ENCODE peak calls at places on chromosomes 6 and 20, in five cellular contexts. T is thyroid gland, J is natural killer cell, L is colonic mucosa, K is pancreas. Y is an unnamed sample.

GRCh38 chr6:128932061-128932460 is 49.1 kb downstream of the LAMA2 start:
- DNase-seq in J (no peak), L (no peak), K (no peak), T (no peak), Y (no peak)

GRCh38 chr6:87391334-87391733 is 16.4 kb upstream of the CFAP206 start:
- DNase-seq in J (no peak), K (no peak), L (no peak), T (no peak), Y (peak)

GRCh38 chr6:16749516-16750485 is 11.5 kb downstream of the ATXN1 start:
- DNase-seq in K (no peak), T (no peak), J (no peak), L (no peak), Y (no peak)

GRCh38 chr6:85394853-85395538 is 54.9 kb upstream of the NT5E start:
- DNase-seq in J (no peak), T (peak), L (no peak), K (no peak), Y (no peak)

GRCh38 chr6:137867685-137868509 is 838 bp downstream of the TNFAIP3 start:
- DNase-seq in J (no peak), K (peak), L (peak), T (peak), Y (no peak)

GRCh38 chr6:166433096-166433495 is 50.4 kb upstream of the MPC1 start:
- DNase-seq in T (no peak), J (no peak), L (no peak), K (no peak), Y (no peak)

GRCh38 chr20:32325706-32326506 is 32.2 kb upstream of the ASXL1 start:
- DNase-seq in J (no peak), K (no peak), L (peak), T (no peak), Y (peak)

GRCh38 chr6:158688860-158689259 is 39.0 kb downstream of the SYTL3 start:
- DNase-seq in J (no peak), L (no peak), T (no peak), K (no peak), Y (no peak)

GRCh38 chr20:11332376-11332775 is 585.3 kb upstream of the BTBD3 start:
- DNase-seq in K (no peak), T (no peak), J (no peak), L (no peak), Y (no peak)

GRCh38 chr6:118744261-118744941 is 93.0 kb upstream of the CEP85L start:
- DNase-seq in J (no peak), K (no peak), L (no peak), T (no peak), Y (no peak)

GRCh38 chr6:42720739-42721138 is 1.7 kb downstream of the PRPH2 start:
- DNase-seq in L (no peak), K (peak), J (no peak), T (no peak), Y (no peak)

GRCh38 chr20:63162206-63162770 is 53.6 kb downstream of the YTHDF1 start:
- DNase-seq in J (no peak), L (no peak), T (no peak), K (peak), Y (no peak)

GRCh38 chr20:38601216-38602184 is at the start of gene ARHGAP40:
- DNase-seq in L (no peak), J (no peak), T (no peak), K (peak), Y (peak)

GRCh38 chr6:110688661-110689268 is 126.5 kb downstream of the CDK19 start:
- DNase-seq in K (no peak), L (peak), T (peak), J (no peak), Y (peak)

GRCh38 chr6:74588094-74588493 is 617.8 kb downstream of the COL12A1 start:
- DNase-seq in T (no peak), K (no peak), L (no peak), J (no peak), Y (no peak)

GRCh38 chr6:170208651-170209353 is 82.1 kb downstream of the DLL1 start:
- DNase-seq in K (peak), T (no peak), J (peak), L (peak), Y (no peak)

GRCh38 chr6:163634514-163635171 is 220.1 kb downstream of the QKI start:
- DNase-seq in J (no peak), K (no peak), T (no peak), L (no peak), Y (no peak)

GRCh38 chr20:5357942-5358341 is 41.2 kb upstream of the PROKR2 start:
- DNase-seq in J (no peak), L (no peak), K (no peak), T (no peak), Y (no peak)

GRCh38 chr20:57221916-57222630 is 44.4 kb downstream of the BMP7 start:
- DNase-seq in T (peak), K (no peak), J (no peak), L (no peak), Y (no peak)

GRCh38 chr20:57323034-57323433 is 6.6 kb upstream of the SPO11 start:
- DNase-seq in J (no peak), L (peak), T (peak), K (no peak), Y (peak)

GRCh38 chr6:71012871-71013456 is 56.1 kb upstream of the B3GAT2 start:
- DNase-seq in L (no peak), J (no peak), T (no peak), K (no peak), Y (peak)

GRCh38 chr20:19543114-19543513 is 214.9 kb upstream of the RIN2 start:
- DNase-seq in K (no peak), L (no peak), J (no peak), T (no peak), Y (no peak)

GRCh38 chr6:43037197-43037596 is 15.8 kb downstream of the RRP36 start:
- DNase-seq in J (no peak), K (peak), T (no peak), L (no peak), Y (no peak)

GRCh38 chr6:50654155-50654554 is 59.2 kb upstream of the TFAP2D start:
- DNase-seq in K (no peak), L (no peak), T (no peak), J (no peak), Y (no peak)

GRCh38 chr6:166556336-166556735 is 30.1 kb downstream of the RAMACL start:
- DNase-seq in T (no peak), L (no peak), J (no peak), K (no peak), Y (no peak)

GRCh38 chr6:37053683-37054082 is 48.2 kb downstream of the FGD2 start:
- DNase-seq in J (no peak), T (no peak), L (no peak), K (no peak), Y (no peak)

GRCh38 chr6:170080828-170081368 is 210.0 kb downstream of the DLL1 start:
- DNase-seq in T (no peak), J (peak), L (no peak), K (no peak), Y (no peak)

GRCh38 chr6:14571001-14571400 is 453.4 kb downstream of the CD83 start:
- DNase-seq in J (no peak), L (no peak), K (no peak), T (no peak), Y (no peak)

GRCh38 chr6:133550026-133550425 is 308.9 kb downstream of the EYA4 start:
- DNase-seq in L (no peak), T (no peak), K (no peak), J (no peak), Y (no peak)

GRCh38 chr6:35280903-35281302 is 16.7 kb upstream of the DEF6 start:
- DNase-seq in L (no peak), T (peak), K (no peak), J (no peak), Y (no peak)

GRCh38 chr6:52389626-52390360 is 27.8 kb downstream of the PAQR8 start:
- DNase-seq in L (peak), T (peak), J (no peak), K (peak), Y (peak)
- TF ChIP-seq CTCF in L (no peak), T (no peak), J (peak), K (peak), Y (no peak)

DNA sequence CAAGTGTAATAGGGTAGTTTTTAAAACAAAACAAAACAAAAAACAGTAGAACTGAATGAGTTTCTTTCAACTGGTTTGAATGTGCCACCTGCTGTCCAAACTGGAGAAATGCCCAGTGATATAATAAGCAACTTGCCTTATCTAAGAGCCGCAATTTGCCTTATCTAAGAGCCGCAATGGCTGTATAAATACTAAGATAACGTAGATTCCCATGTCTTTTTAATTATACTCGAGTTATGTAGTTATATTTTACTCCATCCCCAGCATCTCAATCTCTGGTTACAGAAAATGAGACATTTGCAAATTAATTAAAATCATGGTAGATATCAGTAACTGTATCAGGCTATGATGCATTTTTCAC is 67.2 kb downstream of the RPP40 start:
- DNase-seq in T (no peak), L (no peak), J (no peak), K (no peak), Y (no peak)
- TF ChIP-seq CTCF in T (no peak), L (peak), J (peak), K (peak), Y (peak)

GRCh38 chr6:161915456-161915964 is 641.6 kb upstream of the AGPAT4 start:
- DNase-seq in T (no peak), J (no peak), K (no peak), L (no peak), Y (no peak)

GRCh38 chr6:161918608-161919205 is 644.8 kb upstream of the AGPAT4 start:
- DNase-seq in L (no peak), T (no peak), K (no peak), J (no peak), Y (no peak)

GRCh38 chr6:161918154-161918553 is 644.3 kb upstream of the AGPAT4 start:
- DNase-seq in K (no peak), L (no peak), J (no peak), T (no peak), Y (no peak)

GRCh38 chr6:161919711-161920110 is 645.9 kb upstream of the AGPAT4 start:
- DNase-seq in L (no peak), J (no peak), T (no peak), K (no peak), Y (no peak)

GRCh38 chr6:161917645-161918044 is 643.8 kb upstream of the AGPAT4 start:
- DNase-seq in L (no peak), K (no peak), J (no peak), T (no peak), Y (no peak)
- TF ChIP-seq CTCF in L (no peak), K (no peak), J (no peak), T (no peak), Y (peak)

GRCh38 chr20:1309439-1309847 is 19.5 kb downstream of the SDCBP2 start:
- DNase-seq in T (no peak), J (no peak), L (no peak), K (no peak), Y (no peak)
- TF ChIP-seq CTCF in T (no peak), J (no peak), L (no peak), K (no peak), Y (no peak)

DNA sequence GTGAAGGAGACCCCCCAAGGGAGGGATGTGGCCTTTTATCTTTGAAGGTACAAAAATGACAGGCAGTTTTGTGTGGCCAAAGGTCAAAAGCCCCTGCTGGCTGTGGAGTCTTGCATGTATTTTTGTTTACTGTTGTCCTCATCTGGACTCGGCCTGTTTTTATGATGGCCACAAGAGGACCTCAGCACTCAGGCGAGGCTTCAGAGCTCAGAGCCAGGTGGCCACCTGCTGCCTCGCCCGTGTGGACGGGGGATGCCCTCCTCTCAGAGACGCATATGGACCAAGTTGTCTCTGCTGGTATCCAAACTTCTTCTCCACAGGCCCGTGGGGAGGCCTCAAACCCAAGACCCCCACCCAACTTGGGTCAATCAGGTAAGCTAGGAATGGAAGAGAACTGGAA is 118.2 kb downstream of the DACT2 start:
- DNase-seq in J (no peak), K (no peak), L (no peak), T (no peak), Y (peak)
- TF ChIP-seq CTCF in J (no peak), K (peak), L (peak), T (no peak), Y (peak)

GRCh38 chr6:1554881-1555569 is 54.7 kb upstream of the FOXC1 start:
- DNase-seq in J (peak), T (peak), L (peak), K (no peak), Y (peak)
- TF ChIP-seq CTCF in J (peak), T (peak), L (peak), K (peak), Y (peak)

GRCh38 chr6:95091823-95092436 is 485.4 kb upstream of the MANEA start:
- DNase-seq in L (no peak), J (no peak), T (no peak), K (no peak), Y (no peak)
- TF ChIP-seq CTCF in L (peak), J (no peak), T (no peak), K (peak), Y (no peak)

GRCh38 chr20:9884061-9884460 is 45.2 kb upstream of the PAK5 start:
- DNase-seq in L (no peak), T (no peak), K (no peak), J (no peak), Y (peak)
- TF ChIP-seq CTCF in L (no peak), T (no peak), K (no peak), J (no peak), Y (no peak)